ENCODE peak calls at places on chromosomes 5 and 9, in eight cellular contexts. W is GM23248, C is psoas muscle, T is SK-N-SH, D is endodermal cell, K is OCI-LY7, R is body of pancreas, V is Peyer's patch. H is an unnamed sample.

GRCh38 chr5:122492675-122493074 is 180.6 kb downstream of the SNCAIP start:
- DNase-seq in W (peak; percentile 24), C (no peak), T (peak; percentile 15), D (peak; percentile 50), K (peak; percentile 6), R (no peak), V (no peak), H (no peak)

GRCh38 chr5:177116631-177117373 is 16.8 kb upstream of the NSD1 start:
- DNase-seq in W (peak; percentile 88), C (peak; percentile 96), T (no peak), D (peak; percentile 94), K (peak; percentile 93), R (peak; percentile 84), V (peak; percentile 88), H (peak; percentile 80)

GRCh38 chr9:121640076-121640475 is 11.4 kb upstream of the DAB2IP start:
- DNase-seq in W (peak; percentile 40), C (peak; percentile 84), T (peak; percentile 75), D (peak; percentile 88), K (peak; percentile 61), R (peak; percentile 85), V (peak; percentile 88), H (peak; percentile 77)

GRCh38 chr5:180140627-180141006 is 68.4 kb downstream of the RASGEF1C start:
- DNase-seq in W (no peak), C (peak; percentile 46), T (peak; percentile 30), D (peak; percentile 41), K (no peak), R (no peak), V (no peak), H (no peak)

GRCh38 chr5:119378075-119378699 is 22.4 kb downstream of the TNFAIP8 start:
- DNase-seq in W (peak; percentile 17), C (no peak), T (no peak), D (no peak), K (no peak), R (no peak), V (no peak), H (no peak)

GRCh38 chr5:151615431-151615830 is 24.3 kb upstream of the FAT2 start:
- DNase-seq in W (no peak), C (no peak), T (no peak), D (no peak), K (no peak), R (no peak), V (no peak), H (no peak)

GRCh38 chr5:144484124-144484897 is 313.6 kb downstream of the KCTD16 start:
- DNase-seq in W (peak; percentile 89), C (no peak), T (no peak), D (no peak), K (no peak), R (no peak), V (no peak), H (no peak)

GRCh38 chr9:106203832-106204516 is 509.6 kb downstream of the TMEM38B start:
- DNase-seq in W (no peak), C (no peak), T (no peak), D (peak; percentile 70), K (no peak), R (no peak), V (no peak), H (peak; percentile 38)

GRCh38 chr5:122741681-122742080 is 33.2 kb upstream of the SNX2 start:
- DNase-seq in W (peak; percentile 27), C (no peak), T (no peak), D (no peak), K (no peak), R (no peak), V (no peak), H (no peak)

GRCh38 chr9:110148384-110148783 is 59.6 kb downstream of the C9orf152 start:
- DNase-seq in W (peak; percentile 33), C (no peak), T (no peak), D (no peak), K (peak; percentile 89), R (no peak), V (no peak), H (no peak)

GRCh38 chr5:112921031-112921832 is 795 bp downstream of the REEP5 start:
- DNase-seq in W (peak; percentile 85), C (peak; percentile 86), T (peak; percentile 90), D (peak; percentile 82), K (peak; percentile 67), R (peak; percentile 79), V (peak; percentile 80), H (peak; percentile 82)

GRCh38 chr5:151196556-151197290 is 27.2 kb downstream of the CCDC69 start:
- DNase-seq in W (no peak), C (no peak), T (no peak), D (no peak), K (peak; percentile 96), R (no peak), V (no peak), H (no peak)

GRCh38 chr9:129316281-129317030 is 138.4 kb upstream of the IER5L start:
- DNase-seq in W (no peak), C (peak; percentile 32), T (no peak), D (no peak), K (no peak), R (no peak), V (no peak), H (no peak)

GRCh38 chr9:121655231-121655755 is 3.9 kb downstream of the DAB2IP start:
- DNase-seq in W (no peak), C (no peak), T (no peak), D (no peak), K (no peak), R (no peak), V (peak; percentile 21), H (no peak)

GRCh38 chr5:127967983-127968592 is 115.5 kb upstream of the SLC12A2 start:
- DNase-seq in W (no peak), C (no peak), T (no peak), D (no peak), K (no peak), R (no peak), V (no peak), H (no peak)

GRCh38 chr5:40879163-40879942 is 29.9 kb upstream of the C7 start:
- DNase-seq in W (peak; percentile 59), C (no peak), T (peak; percentile 41), D (peak; percentile 28), K (peak; percentile 47), R (no peak), V (no peak), H (no peak)

GRCh38 chr5:154202379-154203260 is 12.1 kb downstream of the GALNT10 start:
- DNase-seq in W (no peak), C (no peak), T (no peak), D (peak; percentile 60), K (no peak), R (no peak), V (no peak), H (no peak)

GRCh38 chr9:37936965-37937364 is 33.0 kb upstream of the SLC25A51 start:
- DNase-seq in W (peak; percentile 96), C (no peak), T (peak; percentile 76), D (no peak), K (no peak), R (no peak), V (no peak), H (no peak)

GRCh38 chr9:105244274-105244995 is at the start of gene SLC44A1:
- DNase-seq in W (peak; percentile 99), C (peak; percentile 99), T (peak; percentile 94), D (peak; percentile 97), K (peak; percentile 94), R (peak; percentile 99), V (peak; percentile 98), H (peak; percentile 99)

GRCh38 chr9:117411547-117411946 is 3.3 kb downstream of the ASTN2 start:
- DNase-seq in W (peak; percentile 51), C (no peak), T (peak; percentile 74), D (peak; percentile 91), K (peak; percentile 2), R (peak; percentile 82), V (no peak), H (no peak)

GRCh38 chr9:70421272-70422180 is 7.1 kb upstream of the KLF9 start:
- DNase-seq in W (peak; percentile 62), C (no peak), T (no peak), D (no peak), K (no peak), R (peak; percentile 33), V (no peak), H (peak; percentile 35)

GRCh38 chr9:20382460-20383071 is 239.7 kb downstream of the MLLT3 start:
- DNase-seq in W (no peak), C (no peak), T (no peak), D (no peak), K (no peak), R (no peak), V (no peak), H (no peak)

GRCh38 chr9:83060557-83060956 is 2.4 kb downstream of the RASEF start:
- DNase-seq in W (no peak), C (no peak), T (peak; percentile 51), D (no peak), K (no peak), R (peak; percentile 80), V (no peak), H (no peak)

GRCh38 chr9:95126739-95127138 is 190.8 kb downstream of the FANCC start:
- DNase-seq in W (no peak), C (no peak), T (no peak), D (no peak), K (no peak), R (no peak), V (no peak), H (no peak)
- H3K4me1 ChIP-seq in W (peaks cover 3% of the 10 kb centered on the region), C (peaks cover 5% of the 10 kb centered on the region), T (peaks cover 68% of the 10 kb centered on the region), D (peaks cover 11% of the 10 kb centered on the region), K (no peaks in the 10 kb centered on the region), R (peaks cover 30% of the 10 kb centered on the region), V (peaks cover 5% of the 10 kb centered on the region), H (no peaks in the 10 kb centered on the region)

GRCh38 chr9:5843450-5844249 is 10.7 kb upstream of the ERMP1 start:
- DNase-seq in W (no peak), C (no peak), T (peak; percentile 26), D (no peak), K (no peak), R (no peak), V (no peak), H (no peak)
- H3K4me1 ChIP-seq in W (peaks cover 8% of the 10 kb centered on the region), C (peaks cover 9% of the 10 kb centered on the region), T (peaks cover 7% of the 10 kb centered on the region), D (peaks cover 18% of the 10 kb centered on the region), K (peaks cover 20% of the 10 kb centered on the region), R (peaks cover 11% of the 10 kb centered on the region), V (peaks cover 26% of the 10 kb centered on the region), H (peaks cover 17% of the 10 kb centered on the region)

DNA sequence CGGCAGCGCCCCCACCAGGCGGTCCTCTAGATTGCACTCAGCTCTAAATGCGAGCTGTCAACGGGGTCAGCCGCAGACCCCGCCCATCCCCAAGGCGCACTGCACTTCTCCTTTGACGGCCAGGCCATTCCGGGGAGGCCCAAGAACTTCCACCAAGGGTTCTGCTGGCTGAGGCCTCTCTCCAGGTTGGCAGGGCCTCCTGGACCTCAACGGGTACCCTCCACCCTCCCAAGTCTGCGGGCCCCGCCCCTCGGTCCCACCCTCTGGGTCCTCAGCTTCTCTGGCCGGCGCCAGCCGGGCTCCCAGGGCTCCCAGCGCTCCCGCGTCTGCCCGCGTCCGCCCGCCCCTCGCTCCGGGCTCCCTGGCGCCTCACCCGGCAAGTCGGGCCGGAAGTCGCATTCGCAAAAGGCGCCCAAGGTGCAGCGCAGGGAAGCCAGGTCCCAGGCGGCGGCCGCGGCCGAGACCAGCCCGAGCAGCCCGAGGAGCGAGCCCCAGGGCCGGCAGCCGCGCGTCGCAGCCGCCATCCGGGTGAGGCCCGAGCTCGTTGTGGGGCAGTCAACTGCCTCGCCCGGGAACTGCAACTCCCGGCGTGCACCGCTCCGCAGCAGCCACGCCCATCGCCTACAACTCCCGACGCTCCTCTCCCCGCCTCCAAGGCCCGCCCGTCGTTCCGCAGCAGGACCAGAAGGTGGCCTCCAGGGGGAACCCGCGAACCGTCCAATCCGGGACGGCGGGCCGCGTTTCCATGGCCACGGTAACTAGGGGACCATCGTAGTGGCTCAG is at the start of gene TOR2A:
- DNase-seq in W (peak; percentile 99), C (peak; percentile 99), T (peak; percentile 98), D (peak; percentile 99), K (peak; percentile 97), R (peak; percentile 97), V (peak; percentile 98), H (peak; percentile 98)
- H3K4me1 ChIP-seq in W (peaks cover 11% of the 10 kb centered on the region), C (peaks cover 13% of the 10 kb centered on the region), T (peaks cover 11% of the 10 kb centered on the region), D (no peaks in the 10 kb centered on the region), K (peaks cover 19% of the 10 kb centered on the region), R (peaks cover 7% of the 10 kb centered on the region), V (peaks cover 7% of the 10 kb centered on the region), H (peaks cover 11% of the 10 kb centered on the region)

GRCh38 chr9:133783331-133783731 is 45.2 kb upstream of the SARDH start:
- DNase-seq in W (no peak), C (peak; percentile 54), T (peak; percentile 67), D (peak; percentile 22), K (no peak), R (no peak), V (no peak), H (no peak)
- H3K4me1 ChIP-seq in W (no peaks in the 10 kb centered on the region), C (no peaks in the 10 kb centered on the region), T (peaks cover 23% of the 10 kb centered on the region), D (no peaks in the 10 kb centered on the region), K (peaks cover 40% of the 10 kb centered on the region), R (peaks cover 3% of the 10 kb centered on the region), V (peaks cover 13% of the 10 kb centered on the region), H (peaks cover 10% of the 10 kb centered on the region)

H was measured in mucosa of descending colon.